ENCODE peak calls at places on chromosome 5, in seven cellular contexts. B, E, N, O, R, Y and Z are unnamed samples. For H3K4me1, the result is how much of the 10 kb centered on the place peaks cover.

GRCh38 chr5:73606206-73606753 is 19.7 kb upstream of the ARHGEF28 start:
- DNase-seq in Y (peak), E (peak), N (peak), O (no peak), B (no peak), R (no peak), Z (no peak)

GRCh38 chr5:38719916-38720315 is 125.9 kb upstream of the OSMR start:
- DNase-seq in N (peak), B (peak), O (peak), Y (peak), E (peak), R (no peak), Z (no peak)

GRCh38 chr5:29214821-29215220 is 1978.7 kb upstream of the CDH6 start:
- DNase-seq in E (no peak), B (no peak), N (no peak), O (no peak), R (no peak), Y (no peak), Z (no peak)

GRCh38 chr5:164224772-164225171 is 719.4 kb downstream of the MAT2B start:
- DNase-seq in E (no peak), B (no peak), O (no peak), R (no peak), Y (no peak), N (no peak), Z (peak)

GRCh38 chr5:135426102-135427082 is 20.8 kb downstream of the DCANP1 start:
- DNase-seq in B (peak), E (peak), O (peak), R (peak), Y (peak), N (peak), Z (peak)

GRCh38 chr5:96219580-96220281 is 213.3 kb downstream of the PCSK1 start:
- DNase-seq in B (peak), O (peak), R (no peak), E (peak), Y (no peak), N (peak), Z (no peak)

GRCh38 chr5:31638286-31638685 is 645 bp upstream of the PDZD2 start:
- DNase-seq in B (no peak), Y (no peak), N (no peak), R (no peak), O (no peak), E (no peak), Z (no peak)

GRCh38 chr5:69368458-69369368 is 607 bp downstream of the AK6 start:
- DNase-seq in N (peak), E (peak), B (peak), O (peak), Y (peak), R (peak), Z (peak)

GRCh38 chr5:61232490-61232889 is 70.2 kb upstream of the SMIM15 start:
- DNase-seq in R (no peak), N (no peak), E (no peak), B (no peak), O (no peak), Y (no peak), Z (no peak)

GRCh38 chr5:113181853-113182490 is 205.4 kb downstream of the DCP2 start:
- DNase-seq in R (no peak), E (no peak), Y (no peak), B (no peak), N (no peak), O (no peak), Z (no peak)

GRCh38 chr5:123207321-123207645 is 118.2 kb downstream of the PRDM6 start:
- DNase-seq in N (no peak), E (no peak), O (no peak), B (no peak), Y (no peak), R (no peak), Z (no peak)

GRCh38 chr5:105573575-105573974 is 2011.0 kb upstream of the NUDT12 start:
- DNase-seq in R (no peak), O (no peak), E (no peak), N (no peak), Y (no peak), B (no peak), Z (no peak)

GRCh38 chr5:151602806-151603205 is 11.7 kb upstream of the FAT2 start:
- DNase-seq in O (no peak), Y (no peak), E (peak), R (no peak), B (no peak), N (peak), Z (no peak)

GRCh38 chr5:54936201-54936600 is 49.2 kb downstream of the ESM1 start:
- DNase-seq in Y (no peak), E (no peak), R (no peak), N (no peak), O (no peak), B (no peak), Z (no peak)

GRCh38 chr5:73867344-73868335 is 241.6 kb downstream of the ARHGEF28 start:
- DNase-seq in N (peak), O (no peak), B (peak), R (no peak), E (peak), Y (no peak), Z (no peak)

GRCh38 chr5:132467292-132467984 is 23.1 kb downstream of the IRF1 start:
- DNase-seq in Y (no peak), O (no peak), B (no peak), R (no peak), N (no peak), E (no peak), Z (no peak)

GRCh38 chr5:73213566-73213998 is 40.6 kb downstream of the TMEM174 start:
- DNase-seq in Y (no peak), E (peak), O (peak), R (no peak), N (peak), B (peak), Z (peak)

GRCh38 chr5:167208911-167209310 is 1082.5 kb upstream of the WWC1 start:
- DNase-seq in E (peak), R (no peak), Y (peak), B (no peak), O (peak), N (peak), Z (peak)

GRCh38 chr5:84231390-84231789 is 153.3 kb downstream of the EDIL3 start:
- DNase-seq in R (no peak), O (no peak), Y (no peak), B (no peak), N (no peak), E (no peak), Z (no peak)

GRCh38 chr5:7759951-7760580 is 90.9 kb downstream of the CFAP90 start:
- DNase-seq in O (no peak), E (no peak), Y (no peak), R (no peak), N (peak), B (no peak), Z (no peak)

GRCh38 chr5:178196986-178197385 is 7.3 kb upstream of the HNRNPAB start:
- DNase-seq in Y (no peak), R (peak), E (no peak), B (no peak), N (no peak), O (no peak), Z (peak)
- TF ChIP-seq CTCF in Y (peak), R (peak), E (peak), B (peak), N (peak), O (peak), Z (peak)

DNA sequence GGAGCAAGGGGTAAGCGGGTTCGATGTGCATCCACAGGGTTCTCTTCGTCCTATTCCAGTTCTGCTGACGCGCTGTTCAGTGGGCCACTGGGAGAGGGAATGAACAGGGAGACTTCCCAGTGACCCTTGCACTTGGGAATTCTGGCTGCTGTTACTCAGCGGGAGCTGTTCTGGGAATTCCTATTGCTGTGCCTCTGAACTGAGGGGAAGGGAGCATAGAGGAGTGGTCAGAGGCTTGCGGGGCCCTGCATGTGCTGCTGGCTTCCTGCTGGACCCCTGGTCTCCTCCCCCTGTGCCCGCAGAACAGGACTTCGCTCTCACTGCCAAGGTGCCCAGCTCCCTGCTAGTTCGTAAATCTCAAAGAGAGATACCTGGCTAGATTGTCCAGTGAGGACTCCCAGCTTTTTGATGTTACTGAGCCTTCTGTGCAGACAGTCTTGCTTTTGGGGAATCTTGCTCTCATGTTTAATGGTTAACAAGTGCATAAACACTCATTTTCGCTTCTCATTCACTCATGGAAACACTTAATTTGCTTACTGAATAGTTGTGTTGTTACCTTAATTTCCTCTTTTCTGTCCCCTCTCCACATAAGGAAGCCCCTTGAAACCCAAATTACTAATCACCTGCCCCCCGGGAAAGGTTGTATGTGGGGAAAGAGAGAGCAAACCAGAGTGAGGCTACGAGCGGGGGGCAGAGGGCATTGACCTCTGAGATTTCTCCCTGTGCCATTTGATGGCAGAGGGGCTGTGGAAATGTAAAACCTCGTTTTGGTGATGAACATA is 5.9 kb downstream of the TRIO start:
- DNase-seq in O (no peak), Y (no peak), R (no peak), E (no peak), N (peak), B (no peak), Z (peak)
- H3K4me1 ChIP-seq in O (half or more), Y (half or more), R (under half), E (half or more), N (under half), B (under half), Z (half or more)

DNA sequence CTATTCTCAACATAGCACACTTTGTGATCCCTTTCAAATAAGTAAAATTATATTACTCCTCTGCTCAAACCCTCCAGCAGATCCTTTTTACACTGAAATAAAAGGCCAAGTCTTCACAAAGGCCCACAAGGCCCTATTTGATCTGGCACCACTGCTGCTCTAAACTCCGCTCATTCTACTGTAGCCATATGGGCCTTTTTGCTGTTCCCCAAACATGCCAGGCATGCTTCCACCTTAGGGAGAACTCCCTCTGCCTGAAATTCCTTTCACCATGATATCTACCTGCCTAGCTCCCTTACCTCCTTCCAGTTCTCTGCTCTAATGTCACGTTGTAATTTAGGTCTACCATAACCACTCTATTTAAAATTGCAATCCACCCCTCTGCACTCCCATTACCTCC is 28.3 kb downstream of the NRG2 start:
- DNase-seq in O (no peak), Y (no peak), R (no peak), E (no peak), N (no peak), B (no peak), Z (no peak)
- H2AFZ ChIP-seq in O (no peak), Y (no peak), R (no peak), E (no peak), N (no peak), B (no peak), Z (no peak)

GRCh38 chr5:40660751-40661150 is 19.0 kb upstream of the PTGER4 start:
- DNase-seq in R (no peak), B (no peak), O (no peak), Y (no peak), E (no peak), N (no peak), Z (no peak)
- TF ChIP-seq CTCF in R (no peak), B (no peak), O (no peak), Y (no peak), E (no peak), N (no peak), Z (no peak)

GRCh38 chr5:36607114-36607561 is 732 bp downstream of the SLC1A3 start:
- DNase-seq in Y (peak), N (peak), B (peak), E (peak), R (no peak), O (peak), Z (peak)
- H3K4me1 ChIP-seq in Y (under half), N (under half), B (under half), E (under half), R (under half), O (under half), Z (under half)

GRCh38 chr5:127864511-127864910 is 161.3 kb downstream of the CCDC192 start:
- DNase-seq in R (no peak), N (no peak), Y (no peak), E (no peak), O (no peak), B (no peak), Z (no peak)

GRCh38 chr5:127863161-127863560 is 160.0 kb downstream of the CCDC192 start:
- DNase-seq in E (no peak), B (peak), N (peak), O (peak), Y (no peak), R (no peak), Z (no peak)

GRCh38 chr5:127865273-127865672 is 162.1 kb downstream of the CCDC192 start:
- DNase-seq in N (no peak), R (no peak), O (no peak), E (no peak), Y (no peak), B (no peak), Z (peak)

GRCh38 chr5:127867006-127867788 is 164.0 kb downstream of the CCDC192 start:
- DNase-seq in B (no peak), N (no peak), O (no peak), E (no peak), Y (peak), R (no peak), Z (no peak)

GRCh38 chr5:127863610-127864395 is 160.6 kb downstream of the CCDC192 start:
- DNase-seq in E (no peak), Y (no peak), B (peak), N (peak), R (no peak), O (peak), Z (no peak)
- H2AFZ ChIP-seq in E (no peak), Y (no peak), B (no peak), N (no peak), R (no peak), O (no peak), Z (no peak)